ENCODE peak calls at places on chromosomes 5 and 9, in seven cellular contexts. O is cardiac muscle cell, M is astrocyte, X is heart left ventricle, V is ascending aorta, U is mammary epithelial cell, R is left lung. P is an unnamed sample.

GRCh38 chr9:135769489-135770202 is 67.7 kb downstream of the KCNT1 start:
- DNase-seq in O (no peak), M (no peak), X (no peak), V (no peak), U (no peak), R (no peak), P (no peak)

GRCh38 chr9:35728041-35728971 is 3.7 kb downstream of the TLN1 start:
- DNase-seq in O (peak; percentile 97), M (peak; percentile 86), X (peak; percentile 86), V (peak; percentile 95), U (peak; percentile 68), R (peak; percentile 78), P (peak; percentile 57)

GRCh38 chr9:132006657-132007370 is 72.9 kb downstream of the MED27 start:
- DNase-seq in O (peak; percentile 57), M (peak; percentile 57), X (no peak), V (no peak), U (peak; percentile 80), R (no peak), P (no peak)

GRCh38 chr5:132417010-132417439 is 47.5 kb downstream of the SLC22A5 start:
- DNase-seq in O (no peak), M (no peak), X (peak; percentile 49), V (no peak), U (no peak), R (peak; percentile 62), P (no peak)

GRCh38 chr9:89794918-89795317 is 190.1 kb downstream of the GADD45G start:
- DNase-seq in O (no peak), M (no peak), X (no peak), V (no peak), U (no peak), R (no peak), P (peak; percentile 44)

GRCh38 chr9:89791754-89792153 is 186.9 kb downstream of the GADD45G start:
- DNase-seq in O (no peak), M (no peak), X (no peak), V (no peak), U (no peak), R (no peak), P (no peak)

GRCh38 chr5:31944683-31945445 is 229.3 kb downstream of the GOLPH3 start:
- DNase-seq in O (no peak), M (no peak), X (no peak), V (no peak), U (no peak), R (no peak), P (peak; percentile 23)

GRCh38 chr5:96159076-96159475 is 197.4 kb upstream of the ELL2 start:
- DNase-seq in O (no peak), M (no peak), X (no peak), V (no peak), U (no peak), R (no peak), P (no peak)

GRCh38 chr5:159208508-159209437 is 580 bp downstream of the RNF145 start:
- DNase-seq in O (peak; percentile 49), M (peak; percentile 25), X (peak; percentile 56), V (peak; percentile 65), U (no peak), R (peak; percentile 48), P (peak; percentile 17)

DNA sequence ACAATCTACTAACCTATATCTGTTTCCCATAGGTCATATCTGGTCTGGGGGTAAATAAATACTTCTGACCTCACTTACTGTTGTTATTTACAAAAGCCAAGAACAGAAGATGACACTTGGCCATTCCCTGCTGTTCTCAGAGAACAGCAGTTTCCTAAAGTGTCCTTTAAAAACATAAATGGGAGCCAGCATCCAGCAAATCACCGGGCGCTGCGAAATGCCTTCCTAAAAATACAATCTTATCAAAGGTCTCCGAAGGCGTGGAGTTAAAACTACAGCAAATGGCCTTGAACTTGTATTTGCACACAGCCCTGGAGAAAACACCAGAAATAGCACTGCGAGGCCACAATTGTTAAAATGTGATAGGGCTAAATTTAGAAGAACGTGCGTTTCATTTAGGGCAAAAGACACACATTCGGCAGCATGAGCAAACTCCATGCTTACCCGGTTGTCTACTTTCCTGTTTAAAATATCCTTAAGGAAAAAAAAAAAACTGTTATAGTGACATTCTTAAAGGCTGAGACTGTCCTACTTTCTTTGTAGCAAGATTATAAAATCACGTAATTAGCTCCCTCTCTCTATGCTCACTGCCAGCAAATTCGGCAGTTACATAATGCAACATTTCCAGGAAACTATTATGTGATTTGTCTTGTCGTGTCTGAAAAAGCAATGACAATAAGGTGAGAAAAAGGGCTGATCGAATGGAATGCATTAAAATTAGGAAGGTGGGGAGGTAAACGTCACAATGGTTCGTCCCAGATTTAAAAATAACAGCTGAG is 1.5 kb downstream of the NFIL3 start:
- DNase-seq in O (peak; percentile 53), M (peak; percentile 69), X (peak; percentile 46), V (peak; percentile 75), U (peak; percentile 47), R (no peak), P (peak; percentile 36)
- H3K27me3 ChIP-seq in O (no peaks in the 10 kb centered on the region), M (no peaks in the 10 kb centered on the region), X (no peaks in the 10 kb centered on the region), V (no peaks in the 10 kb centered on the region), U (no peaks in the 10 kb centered on the region), R (no peaks in the 10 kb centered on the region), P (no peaks in the 10 kb centered on the region)

DNA sequence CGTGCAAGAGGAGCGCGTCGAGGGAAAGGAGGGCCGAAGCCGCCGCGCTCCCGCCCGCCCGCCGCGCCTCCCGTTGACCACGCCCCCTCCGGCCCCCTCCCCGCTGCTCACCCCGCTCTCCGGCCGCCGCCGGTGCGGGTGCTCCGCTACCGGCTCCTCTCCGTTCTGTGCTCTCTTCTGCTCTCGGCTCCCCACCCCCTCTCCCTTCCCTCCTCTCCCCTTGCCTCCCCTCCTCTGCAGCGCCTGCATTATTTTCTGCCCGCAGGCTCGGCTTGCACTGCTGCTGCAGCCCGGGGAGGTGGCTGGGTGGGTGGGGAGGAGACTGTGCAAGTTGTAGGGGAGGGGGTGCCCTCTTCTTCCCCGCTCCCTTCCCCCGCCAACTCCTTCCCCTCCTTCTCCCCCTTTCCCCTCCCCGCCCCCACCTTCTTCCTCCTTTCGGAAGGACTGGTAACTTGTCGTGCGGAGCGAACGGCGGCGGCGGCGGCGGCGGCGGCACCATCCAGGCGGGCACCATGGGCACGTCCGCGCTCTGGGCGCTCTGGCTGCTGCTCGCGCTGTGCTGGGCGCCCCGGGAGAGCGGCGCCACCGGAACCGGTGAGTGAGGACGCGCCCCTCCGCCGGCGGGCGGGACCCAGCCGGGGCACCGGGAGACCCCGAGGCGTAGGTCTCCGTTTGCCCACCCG is at the start of gene VLDLR:
- DNase-seq in O (peak; percentile 39), M (no peak), X (peak; percentile 74), V (peak; percentile 66), U (peak; percentile 46), R (peak; percentile 60), P (no peak)
- H3K27me3 ChIP-seq in O (peaks cover 8% of the 10 kb centered on the region), M (peaks cover 28% of the 10 kb centered on the region), X (no peaks in the 10 kb centered on the region), V (no peaks in the 10 kb centered on the region), U (no peaks in the 10 kb centered on the region), R (peaks cover 62% of the 10 kb centered on the region), P (peaks cover 8% of the 10 kb centered on the region)

DNA sequence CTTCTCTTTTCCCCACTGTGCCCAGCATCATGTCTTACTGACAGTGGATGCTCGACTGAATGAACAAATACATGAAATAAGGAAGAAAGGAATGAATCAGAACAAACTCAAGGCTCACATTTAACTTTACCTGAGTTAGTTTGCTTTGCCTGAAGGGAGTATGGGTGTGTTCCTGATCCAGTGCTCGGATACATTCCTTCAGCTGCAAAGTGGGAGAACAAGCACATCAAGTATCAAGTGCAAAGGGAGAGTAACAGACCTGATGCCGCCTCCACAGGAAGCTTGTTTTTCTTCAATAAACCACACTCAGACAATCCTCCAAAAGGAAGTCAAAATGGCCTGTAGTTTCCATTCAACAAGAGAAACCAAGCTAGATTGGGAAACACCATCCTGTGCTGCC is 66.1 kb downstream of the KIF24 start:
- DNase-seq in O (no peak), M (no peak), X (no peak), V (no peak), U (no peak), R (no peak), P (no peak)
- H3K27me3 ChIP-seq in O (no peaks in the 10 kb centered on the region), M (no peaks in the 10 kb centered on the region), X (no peaks in the 10 kb centered on the region), V (no peaks in the 10 kb centered on the region), U (no peaks in the 10 kb centered on the region), R (no peaks in the 10 kb centered on the region), P (no peaks in the 10 kb centered on the region)

DNA sequence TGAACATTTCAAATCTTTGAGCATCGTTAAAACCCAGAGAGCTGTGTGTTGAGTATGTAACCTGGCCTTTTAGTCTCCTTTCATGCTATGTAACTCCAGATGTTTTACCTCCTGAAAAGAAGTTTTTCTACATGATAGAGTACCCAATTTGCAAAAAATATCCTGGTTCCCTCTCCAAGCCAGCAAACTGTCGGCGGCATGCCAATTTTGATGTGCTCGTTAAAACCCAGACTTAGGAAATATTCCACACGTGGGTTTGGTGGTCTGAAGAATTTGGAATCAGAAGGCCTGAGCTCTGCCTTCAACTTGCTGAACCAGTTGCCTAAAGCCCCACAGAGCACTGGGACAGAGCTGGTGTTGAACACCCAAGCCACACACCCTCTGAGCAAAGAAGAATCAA is 97.9 kb upstream of the ALDH1B1 start:
- DNase-seq in O (peak; percentile 41), M (no peak), X (no peak), V (no peak), U (no peak), R (no peak), P (no peak)
- H3K27me3 ChIP-seq in O (no peaks in the 10 kb centered on the region), M (peaks cover 21% of the 10 kb centered on the region), X (no peaks in the 10 kb centered on the region), V (no peaks in the 10 kb centered on the region), U (no peaks in the 10 kb centered on the region), R (no peaks in the 10 kb centered on the region), P (no peaks in the 10 kb centered on the region)

GRCh38 chr5:94197970-94198369 is 420.4 kb downstream of the KIAA0825 start:
- DNase-seq in O (no peak), M (peak; percentile 36), X (no peak), V (no peak), U (no peak), R (no peak), P (no peak)

GRCh38 chr5:94199566-94199965 is 418.8 kb downstream of the KIAA0825 start:
- DNase-seq in O (no peak), M (no peak), X (no peak), V (no peak), U (no peak), R (no peak), P (no peak)

GRCh38 chr5:94192658-94193391 is 425.6 kb downstream of the KIAA0825 start:
- DNase-seq in O (no peak), M (no peak), X (no peak), V (no peak), U (no peak), R (no peak), P (no peak)

GRCh38 chr5:94196959-94197358 is 421.4 kb downstream of the KIAA0825 start:
- DNase-seq in O (no peak), M (peak; percentile 8), X (no peak), V (no peak), U (peak; percentile 1), R (no peak), P (no peak)
- H3K27me3 ChIP-seq in O (no peaks in the 10 kb centered on the region), M (no peaks in the 10 kb centered on the region), X (no peaks in the 10 kb centered on the region), V (no peaks in the 10 kb centered on the region), U (peaks cover 3% of the 10 kb centered on the region), R (no peaks in the 10 kb centered on the region), P (no peaks in the 10 kb centered on the region)

P was measured in small intestine.